ENCODE peak calls at places on chromosomes 13 and 19, in eight cellular contexts. F, E, C, Y, L, I, V and R are unnamed samples.

GRCh38 chr13:58300224-58300623 is 668.7 kb downstream of the PCDH17 start:
- DNase-seq in F (no peak), E (no peak), C (no peak), Y (no peak), L (no peak), I (no peak), V (no peak), R (no peak)

GRCh38 chr13:25738797-25739196 is 313.0 kb downstream of the SHISA2 start:
- DNase-seq in F (no peak), E (no peak), C (no peak), Y (no peak), L (no peak), I (no peak), V (no peak), R (no peak)

GRCh38 chr13:39322836-39323585 is 280.0 kb downstream of the LHFPL6 start:
- DNase-seq in F (no peak), E (no peak), C (no peak), Y (no peak), L (no peak), I (no peak), V (no peak), R (no peak)

GRCh38 chr13:33611016-33611805 is 206.7 kb upstream of the RFC3 start:
- DNase-seq in F (no peak), E (peak; percentile 64), C (no peak), Y (no peak), L (peak; percentile 83), I (no peak), V (no peak), R (no peak)

GRCh38 chr13:72643339-72643989 is 84.0 kb downstream of the MZT1 start:
- DNase-seq in F (peak; percentile 4), E (peak; percentile 44), C (peak; percentile 22), Y (no peak), L (peak; percentile 41), I (peak; percentile 63), V (peak; percentile 40), R (peak; percentile 52)

GRCh38 chr19:13906525-13906904 is 514 bp downstream of the CC2D1A start:
- DNase-seq in F (no peak), E (no peak), C (peak; percentile 56), Y (no peak), L (peak; percentile 58), I (no peak), V (peak; percentile 37), R (no peak)

GRCh38 chr19:48603001-48603400 is 3.5 kb upstream of the SPACA4 start:
- DNase-seq in F (no peak), E (no peak), C (no peak), Y (no peak), L (no peak), I (no peak), V (no peak), R (no peak)

GRCh38 chr13:75384881-75385707 is 96.9 kb downstream of the TBC1D4 start:
- DNase-seq in F (no peak), E (no peak), C (no peak), Y (no peak), L (no peak), I (no peak), V (peak; percentile 15), R (no peak)

GRCh38 chr13:33087091-33087490 is 70.9 kb downstream of the KL start:
- DNase-seq in F (no peak), E (no peak), C (no peak), Y (no peak), L (no peak), I (no peak), V (no peak), R (no peak)

GRCh38 chr13:45194081-45194939 is 6.5 kb downstream of the KCTD4 start:
- DNase-seq in F (no peak), E (peak; percentile 34), C (no peak), Y (no peak), L (no peak), I (no peak), V (no peak), R (peak; percentile 41)

GRCh38 chr13:43567608-43568007 is 219.2 kb downstream of the ENOX1 start:
- DNase-seq in F (no peak), E (peak; percentile 64), C (no peak), Y (no peak), L (no peak), I (no peak), V (no peak), R (no peak)

GRCh38 chr13:21289475-21289874 is 113.0 kb downstream of the MRPL57 start:
- DNase-seq in F (no peak), E (no peak), C (no peak), Y (no peak), L (no peak), I (no peak), V (no peak), R (no peak)

GRCh38 chr13:59651479-59651878 is 512.2 kb downstream of the DIAPH3 start:
- DNase-seq in F (no peak), E (no peak), C (no peak), Y (no peak), L (no peak), I (no peak), V (no peak), R (no peak)

GRCh38 chr13:49716615-49717014 is 25.3 kb upstream of the EBPL start:
- DNase-seq in F (no peak), E (no peak), C (no peak), Y (no peak), L (no peak), I (no peak), V (no peak), R (no peak)

GRCh38 chr13:95624020-95624419 is 20.5 kb downstream of the DZIP1 start:
- DNase-seq in F (peak; percentile 25), E (peak; percentile 64), C (peak; percentile 52), Y (no peak), L (peak; percentile 29), I (peak; percentile 48), V (peak; percentile 59), R (peak; percentile 14)

GRCh38 chr13:101127741-101128353 is 288.5 kb downstream of the NALCN start:
- DNase-seq in F (peak; percentile 19), E (peak; percentile 53), C (peak; percentile 53), Y (no peak), L (peak; percentile 33), I (no peak), V (peak; percentile 37), R (no peak)

GRCh38 chr13:109857325-109857724 is 70.9 kb upstream of the IRS2 start:
- DNase-seq in F (no peak), E (no peak), C (no peak), Y (no peak), L (no peak), I (no peak), V (no peak), R (no peak)

GRCh38 chr19:56625708-56626107 is 17.3 kb upstream of the SMIM17 start:
- DNase-seq in F (no peak), E (no peak), C (no peak), Y (no peak), L (no peak), I (no peak), V (no peak), R (no peak)

GRCh38 chr19:56617531-56617930 is 22.4 kb downstream of the ZNF71 start:
- DNase-seq in F (no peak), E (no peak), C (no peak), Y (no peak), L (no peak), I (no peak), V (no peak), R (no peak)

GRCh38 chr19:56619131-56619530 is 23.8 kb upstream of the SMIM17 start:
- DNase-seq in F (no peak), E (no peak), C (no peak), Y (no peak), L (no peak), I (no peak), V (no peak), R (no peak)

GRCh38 chr19:56622374-56622773 is 20.6 kb upstream of the SMIM17 start:
- DNase-seq in F (no peak), E (no peak), C (no peak), Y (no peak), L (no peak), I (no peak), V (no peak), R (no peak)

GRCh38 chr19:56623006-56623405 is 20.0 kb upstream of the SMIM17 start:
- DNase-seq in F (no peak), E (no peak), C (no peak), Y (no peak), L (no peak), I (no peak), V (no peak), R (no peak)
- TF ChIP-seq USF2 in F (no peak), E (no peak), C (no peak), Y (no peak), L (no peak), I (no peak), V (no peak), R (no peak)

DNA sequence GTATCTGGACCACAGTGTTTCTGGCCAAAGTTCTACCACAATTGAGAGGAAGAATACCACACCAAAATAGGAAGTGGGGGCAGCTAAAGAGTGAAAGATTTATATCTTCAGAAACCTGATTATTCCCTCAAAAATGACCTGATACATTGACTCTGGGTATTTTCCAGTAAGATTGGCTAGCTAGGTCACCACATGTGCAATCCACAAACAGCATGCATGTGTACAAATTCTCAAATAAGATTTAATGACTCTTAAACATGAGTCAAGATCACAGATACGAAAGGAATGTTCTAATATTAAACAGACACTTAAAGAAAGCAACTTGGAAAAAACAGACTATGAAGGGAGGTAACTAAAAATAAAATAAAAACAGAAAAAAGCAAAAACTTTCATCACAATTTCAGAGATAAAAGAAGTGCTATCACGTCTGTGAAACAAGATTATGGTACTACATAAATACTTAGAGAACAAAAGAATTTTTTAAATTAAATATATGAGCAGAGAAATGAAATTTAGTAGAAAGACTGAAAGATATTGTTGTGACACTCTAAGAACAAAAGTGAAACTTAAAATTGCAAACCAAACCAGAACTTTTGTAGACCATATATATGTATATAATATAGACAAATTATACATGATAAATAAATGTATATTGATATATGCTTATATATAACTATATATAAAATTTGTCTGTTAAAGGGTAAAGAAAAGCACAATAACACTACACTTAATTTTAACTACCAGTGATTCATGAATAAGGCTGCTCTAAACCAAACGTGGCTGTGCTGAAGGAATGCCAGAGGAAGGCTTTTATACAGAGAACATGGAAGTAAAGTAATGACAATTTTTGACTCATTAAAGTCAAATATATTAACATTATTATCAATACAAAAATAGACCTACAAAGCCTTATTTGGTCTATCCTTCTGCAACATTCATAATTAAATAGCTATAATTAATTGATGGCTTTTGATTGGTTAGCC is 1516.5 kb upstream of the PCDH20 start:
- DNase-seq in F (no peak), E (peak; percentile 68), C (no peak), Y (no peak), L (no peak), I (no peak), V (no peak), R (no peak)
- TF ChIP-seq USF2 in F (no peak), E (no peak), C (no peak), Y (no peak), L (no peak), I (no peak), V (no peak), R (no peak)

DNA sequence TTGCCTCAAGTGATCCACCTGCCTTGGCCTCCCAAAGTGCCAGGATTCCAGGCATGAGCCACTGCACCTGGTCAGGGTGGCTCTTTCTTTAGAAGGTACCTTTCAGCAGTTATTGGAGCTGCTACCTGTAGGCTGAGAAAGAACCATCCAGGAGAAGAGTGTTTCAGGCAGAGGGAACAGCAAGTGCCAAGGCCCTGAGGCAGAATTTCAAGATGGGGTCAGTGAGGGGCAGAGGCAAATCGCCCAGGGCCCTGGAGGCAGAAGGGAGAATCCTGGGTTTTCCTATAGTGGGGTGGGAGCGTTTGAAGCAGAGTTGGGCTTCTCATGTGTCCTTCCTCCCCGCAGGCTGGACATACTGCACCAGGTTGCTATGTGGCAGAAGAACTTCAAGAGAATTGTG is 2.2 kb downstream of the MRPL4 start:
- DNase-seq in F (no peak), E (no peak), C (no peak), Y (no peak), L (no peak), I (no peak), V (no peak), R (no peak)
- TF ChIP-seq USF2 in F (no peak), E (no peak), C (no peak), Y (no peak), L (no peak), I (no peak), V (no peak), R (no peak)

GRCh38 chr13:80359459-80360297 is 18.8 kb upstream of the SPRY2 start:
- DNase-seq in F (no peak), E (no peak), C (no peak), Y (no peak), L (no peak), I (peak; percentile 71), V (peak; percentile 79), R (peak; percentile 80)
- TF ChIP-seq USF2 in F (no peak), E (no peak), C (no peak), Y (no peak), L (no peak), I (no peak), V (no peak), R (peak; percentile 11)